ENCODE peak calls at places on chromosomes 1 and 21, in ten cellular contexts. One of them, this sample, is unnamed.

GRCh38 chr1:59116920-59117542 is 179.9 kb upstream of the FGGY start:
- DNase-seq in aorta: no peak
- DNase-seq in ovary: no peak
- DNase-seq in breast epithelium: no peak
- DNase-seq in tibial artery: no peak
- DNase-seq in brain microvascular endothelial cell: peak
- DNase-seq in Peyer's patch: no peak
- DNase-seq in mesendoderm: peak
- DNase-seq in CD4-positive, alpha-beta memory T cell: no peak
- DNase-seq in transverse colon: no peak
- DNase-seq in this sample: no peak

GRCh38 chr1:233394860-233395717 is 67.6 kb downstream of the MAP3K21 start:
- DNase-seq in aorta: no peak
- DNase-seq in ovary: no peak
- DNase-seq in breast epithelium: no peak
- DNase-seq in tibial artery: no peak
- DNase-seq in brain microvascular endothelial cell: peak
- DNase-seq in Peyer's patch: no peak
- DNase-seq in mesendoderm: peak
- DNase-seq in CD4-positive, alpha-beta memory T cell: peak
- DNase-seq in transverse colon: no peak
- DNase-seq in this sample: peak

GRCh38 chr1:231165371-231165770 is 3.5 kb downstream of the TRIM67 start:
- DNase-seq in aorta: no peak
- DNase-seq in ovary: no peak
- DNase-seq in breast epithelium: no peak
- DNase-seq in tibial artery: no peak
- DNase-seq in brain microvascular endothelial cell: peak
- DNase-seq in Peyer's patch: no peak
- DNase-seq in mesendoderm: no peak
- DNase-seq in CD4-positive, alpha-beta memory T cell: no peak
- DNase-seq in transverse colon: no peak
- DNase-seq in this sample: no peak

GRCh38 chr1:203667616-203668015 is 41.0 kb downstream of the ATP2B4 start:
- DNase-seq in aorta: peak
- DNase-seq in ovary: no peak
- DNase-seq in breast epithelium: no peak
- DNase-seq in tibial artery: no peak
- DNase-seq in brain microvascular endothelial cell: no peak
- DNase-seq in Peyer's patch: no peak
- DNase-seq in mesendoderm: no peak
- DNase-seq in CD4-positive, alpha-beta memory T cell: no peak
- DNase-seq in transverse colon: peak
- DNase-seq in this sample: no peak

GRCh38 chr1:164560504-164560903 is 1.5 kb downstream of the PBX1 start:
- DNase-seq in aorta: no peak
- DNase-seq in ovary: no peak
- DNase-seq in breast epithelium: no peak
- DNase-seq in tibial artery: no peak
- DNase-seq in brain microvascular endothelial cell: no peak
- DNase-seq in Peyer's patch: no peak
- DNase-seq in mesendoderm: no peak
- DNase-seq in CD4-positive, alpha-beta memory T cell: no peak
- DNase-seq in transverse colon: no peak
- DNase-seq in this sample: no peak

GRCh38 chr1:228964178-228964819 is 229.0 kb downstream of the RHOU start:
- DNase-seq in aorta: no peak
- DNase-seq in ovary: peak
- DNase-seq in breast epithelium: no peak
- DNase-seq in tibial artery: peak
- DNase-seq in brain microvascular endothelial cell: peak
- DNase-seq in Peyer's patch: no peak
- DNase-seq in mesendoderm: peak
- DNase-seq in CD4-positive, alpha-beta memory T cell: no peak
- DNase-seq in transverse colon: peak
- DNase-seq in this sample: no peak

GRCh38 chr21:46322351-46323226 is 1.1 kb downstream of the C21orf58 start:
- DNase-seq in aorta: no peak
- DNase-seq in ovary: no peak
- DNase-seq in breast epithelium: no peak
- DNase-seq in tibial artery: no peak
- DNase-seq in brain microvascular endothelial cell: peak
- DNase-seq in Peyer's patch: no peak
- DNase-seq in mesendoderm: peak
- DNase-seq in CD4-positive, alpha-beta memory T cell: peak
- DNase-seq in transverse colon: no peak
- DNase-seq in this sample: peak

GRCh38 chr1:208951908-208952307 is 631.6 kb upstream of the CAMK1G start:
- DNase-seq in aorta: no peak
- DNase-seq in ovary: no peak
- DNase-seq in breast epithelium: no peak
- DNase-seq in tibial artery: no peak
- DNase-seq in brain microvascular endothelial cell: no peak
- DNase-seq in Peyer's patch: no peak
- DNase-seq in mesendoderm: peak
- DNase-seq in CD4-positive, alpha-beta memory T cell: no peak
- DNase-seq in transverse colon: peak
- DNase-seq in this sample: no peak

GRCh38 chr1:39087109-39087834 is 61.1 kb downstream of the NDUFS5 start:
- DNase-seq in aorta: peak
- DNase-seq in ovary: no peak
- DNase-seq in breast epithelium: no peak
- DNase-seq in tibial artery: peak
- DNase-seq in brain microvascular endothelial cell: peak
- DNase-seq in Peyer's patch: no peak
- DNase-seq in mesendoderm: no peak
- DNase-seq in CD4-positive, alpha-beta memory T cell: no peak
- DNase-seq in transverse colon: no peak
- DNase-seq in this sample: no peak

GRCh38 chr1:235763962-235764361 is 102.7 kb downstream of the LYST start:
- DNase-seq in aorta: no peak
- DNase-seq in ovary: no peak
- DNase-seq in breast epithelium: no peak
- DNase-seq in tibial artery: no peak
- DNase-seq in brain microvascular endothelial cell: no peak
- DNase-seq in Peyer's patch: no peak
- DNase-seq in mesendoderm: no peak
- DNase-seq in CD4-positive, alpha-beta memory T cell: no peak
- DNase-seq in transverse colon: no peak
- DNase-seq in this sample: no peak

GRCh38 chr1:238811211-238811610 is 575.2 kb upstream of the CHRM3 start:
- DNase-seq in aorta: no peak
- DNase-seq in ovary: no peak
- DNase-seq in breast epithelium: no peak
- DNase-seq in tibial artery: no peak
- DNase-seq in brain microvascular endothelial cell: no peak
- DNase-seq in Peyer's patch: no peak
- DNase-seq in mesendoderm: no peak
- DNase-seq in CD4-positive, alpha-beta memory T cell: no peak
- DNase-seq in transverse colon: no peak
- DNase-seq in this sample: no peak

GRCh38 chr1:225835752-225836151 is 25.8 kb downstream of the EPHX1 start:
- DNase-seq in aorta: peak
- DNase-seq in ovary: peak
- DNase-seq in breast epithelium: no peak
- DNase-seq in tibial artery: peak
- DNase-seq in brain microvascular endothelial cell: no peak
- DNase-seq in Peyer's patch: no peak
- DNase-seq in mesendoderm: no peak
- DNase-seq in CD4-positive, alpha-beta memory T cell: no peak
- DNase-seq in transverse colon: no peak
- DNase-seq in this sample: no peak

GRCh38 chr1:183954496-183954895 is 83.0 kb downstream of the COLGALT2 start:
- DNase-seq in aorta: no peak
- DNase-seq in ovary: no peak
- DNase-seq in breast epithelium: no peak
- DNase-seq in tibial artery: no peak
- DNase-seq in brain microvascular endothelial cell: no peak
- DNase-seq in Peyer's patch: no peak
- DNase-seq in mesendoderm: no peak
- DNase-seq in CD4-positive, alpha-beta memory T cell: no peak
- DNase-seq in transverse colon: no peak
- DNase-seq in this sample: peak

GRCh38 chr21:31141389-31142021 is 103.2 kb upstream of the KRTAP19-8 start:
- DNase-seq in aorta: no peak
- DNase-seq in ovary: no peak
- DNase-seq in breast epithelium: no peak
- DNase-seq in tibial artery: no peak
- DNase-seq in brain microvascular endothelial cell: no peak
- DNase-seq in Peyer's patch: no peak
- DNase-seq in mesendoderm: no peak
- DNase-seq in CD4-positive, alpha-beta memory T cell: no peak
- DNase-seq in transverse colon: no peak
- DNase-seq in this sample: no peak

GRCh38 chr1:218558411-218558810 is 213.3 kb downstream of the TGFB2 start:
- DNase-seq in aorta: no peak
- DNase-seq in ovary: no peak
- DNase-seq in breast epithelium: no peak
- DNase-seq in tibial artery: no peak
- DNase-seq in brain microvascular endothelial cell: no peak
- DNase-seq in Peyer's patch: no peak
- DNase-seq in mesendoderm: no peak
- DNase-seq in CD4-positive, alpha-beta memory T cell: no peak
- DNase-seq in transverse colon: no peak
- DNase-seq in this sample: no peak

GRCh38 chr1:155970531-155971167 is 7.7 kb downstream of the ARHGEF2 start:
- DNase-seq in aorta: peak
- DNase-seq in ovary: peak
- DNase-seq in breast epithelium: no peak
- DNase-seq in tibial artery: peak
- DNase-seq in brain microvascular endothelial cell: peak
- DNase-seq in Peyer's patch: no peak
- DNase-seq in mesendoderm: peak
- DNase-seq in CD4-positive, alpha-beta memory T cell: no peak
- DNase-seq in transverse colon: peak
- DNase-seq in this sample: no peak

GRCh38 chr1:24643362-24644346 is 552 bp downstream of the SRRM1 start:
- DNase-seq in aorta: peak
- DNase-seq in ovary: no peak
- DNase-seq in breast epithelium: no peak
- DNase-seq in tibial artery: no peak
- DNase-seq in brain microvascular endothelial cell: no peak
- DNase-seq in Peyer's patch: no peak
- DNase-seq in mesendoderm: peak
- DNase-seq in CD4-positive, alpha-beta memory T cell: no peak
- DNase-seq in transverse colon: peak
- DNase-seq in this sample: peak

GRCh38 chr1:85283475-85284199 is 7.2 kb upstream of the BCL10 start:
- DNase-seq in aorta: no peak
- DNase-seq in ovary: peak
- DNase-seq in breast epithelium: no peak
- DNase-seq in tibial artery: no peak
- DNase-seq in brain microvascular endothelial cell: no peak
- DNase-seq in Peyer's patch: peak
- DNase-seq in mesendoderm: peak
- DNase-seq in CD4-positive, alpha-beta memory T cell: no peak
- DNase-seq in transverse colon: peak
- DNase-seq in this sample: no peak

GRCh38 chr1:29550119-29550841 is 314.0 kb downstream of the PTPRU start:
- DNase-seq in aorta: no peak
- DNase-seq in ovary: no peak
- DNase-seq in breast epithelium: no peak
- DNase-seq in tibial artery: no peak
- DNase-seq in brain microvascular endothelial cell: no peak
- DNase-seq in Peyer's patch: no peak
- DNase-seq in mesendoderm: peak
- DNase-seq in CD4-positive, alpha-beta memory T cell: no peak
- DNase-seq in transverse colon: no peak
- DNase-seq in this sample: no peak

GRCh38 chr1:65166572-65167305 is 18.7 kb downstream of the AK4 start:
- DNase-seq in aorta: no peak
- DNase-seq in ovary: no peak
- DNase-seq in breast epithelium: no peak
- DNase-seq in tibial artery: no peak
- DNase-seq in brain microvascular endothelial cell: no peak
- DNase-seq in Peyer's patch: no peak
- DNase-seq in mesendoderm: no peak
- DNase-seq in CD4-positive, alpha-beta memory T cell: no peak
- DNase-seq in transverse colon: no peak
- DNase-seq in this sample: no peak
- H3K27ac ChIP-seq in aorta: no peak
- H3K27ac ChIP-seq in ovary: no peak
- H3K27ac ChIP-seq in breast epithelium: no peak
- H3K27ac ChIP-seq in tibial artery: no peak
- H3K27ac ChIP-seq in brain microvascular endothelial cell: no peak
- H3K27ac ChIP-seq in Peyer's patch: no peak
- H3K27ac ChIP-seq in mesendoderm: no peak
- H3K27ac ChIP-seq in CD4-positive, alpha-beta memory T cell: no peak
- H3K27ac ChIP-seq in transverse colon: no peak
- H3K27ac ChIP-seq in this sample: no peak

GRCh38 chr1:244064621-244065020 is 13.5 kb downstream of the ZBTB18 start:
- DNase-seq in aorta: no peak
- DNase-seq in ovary: no peak
- DNase-seq in breast epithelium: no peak
- DNase-seq in tibial artery: no peak
- DNase-seq in brain microvascular endothelial cell: no peak
- DNase-seq in Peyer's patch: no peak
- DNase-seq in mesendoderm: no peak
- DNase-seq in CD4-positive, alpha-beta memory T cell: no peak
- DNase-seq in transverse colon: no peak
- DNase-seq in this sample: no peak
- H3K27ac ChIP-seq in aorta: no peak
- H3K27ac ChIP-seq in ovary: no peak
- H3K27ac ChIP-seq in breast epithelium: no peak
- H3K27ac ChIP-seq in tibial artery: no peak
- H3K27ac ChIP-seq in brain microvascular endothelial cell: no peak
- H3K27ac ChIP-seq in Peyer's patch: no peak
- H3K27ac ChIP-seq in mesendoderm: no peak
- H3K27ac ChIP-seq in CD4-positive, alpha-beta memory T cell: no peak
- H3K27ac ChIP-seq in transverse colon: no peak
- H3K27ac ChIP-seq in this sample: no peak

GRCh38 chr21:36125513-36126121 is 9.3 kb upstream of the CBR3 start:
- DNase-seq in aorta: no peak
- DNase-seq in ovary: peak
- DNase-seq in breast epithelium: no peak
- DNase-seq in tibial artery: peak
- DNase-seq in brain microvascular endothelial cell: peak
- DNase-seq in Peyer's patch: no peak
- DNase-seq in mesendoderm: peak
- DNase-seq in CD4-positive, alpha-beta memory T cell: peak
- DNase-seq in transverse colon: peak
- DNase-seq in this sample: peak
- H3K27ac ChIP-seq in aorta: no peak
- H3K27ac ChIP-seq in ovary: no peak
- H3K27ac ChIP-seq in breast epithelium: peak
- H3K27ac ChIP-seq in tibial artery: no peak
- H3K27ac ChIP-seq in brain microvascular endothelial cell: no peak
- H3K27ac ChIP-seq in Peyer's patch: no peak
- H3K27ac ChIP-seq in mesendoderm: no peak
- H3K27ac ChIP-seq in CD4-positive, alpha-beta memory T cell: no peak
- H3K27ac ChIP-seq in transverse colon: no peak
- H3K27ac ChIP-seq in this sample: no peak

DNA sequence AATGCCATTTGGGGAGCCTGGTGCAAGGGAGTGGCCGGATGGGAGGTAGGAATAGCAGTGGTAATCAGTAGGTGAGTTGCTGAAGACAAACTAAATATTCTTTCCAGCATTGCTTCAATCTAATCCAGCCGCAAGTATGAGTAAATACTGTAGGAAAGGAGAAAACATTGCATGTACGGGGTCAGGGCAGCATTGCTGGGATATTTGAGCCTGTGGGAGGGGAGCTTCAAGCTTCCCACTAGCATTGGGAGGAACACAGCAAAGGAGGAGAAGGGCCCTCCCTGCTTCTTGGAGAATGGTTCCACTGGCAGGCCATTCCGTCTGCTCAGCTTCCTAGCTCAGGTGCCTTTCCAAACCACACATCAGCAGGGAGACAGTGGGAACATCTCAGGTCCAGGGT is 15.2 kb downstream of the CAPN2 start:
- DNase-seq in aorta: no peak
- DNase-seq in ovary: no peak
- DNase-seq in breast epithelium: no peak
- DNase-seq in tibial artery: no peak
- DNase-seq in brain microvascular endothelial cell: no peak
- DNase-seq in Peyer's patch: no peak
- DNase-seq in mesendoderm: no peak
- DNase-seq in CD4-positive, alpha-beta memory T cell: no peak
- DNase-seq in transverse colon: no peak
- DNase-seq in this sample: no peak
- H3K27ac ChIP-seq in aorta: no peak
- H3K27ac ChIP-seq in ovary: peak
- H3K27ac ChIP-seq in breast epithelium: peak
- H3K27ac ChIP-seq in tibial artery: peak
- H3K27ac ChIP-seq in brain microvascular endothelial cell: peak
- H3K27ac ChIP-seq in Peyer's patch: peak
- H3K27ac ChIP-seq in mesendoderm: no peak
- H3K27ac ChIP-seq in CD4-positive, alpha-beta memory T cell: peak
- H3K27ac ChIP-seq in transverse colon: peak
- H3K27ac ChIP-seq in this sample: peak

This sample was measured in mammary epithelial cell.